ENCODE peak calls at places on chromosomes 11 and 22, in six cellular contexts. One of them, this sample, is unnamed.

GRCh38 chr11:119337581-119338317 is 2.9 kb downstream of the C1QTNF5 start:
- DNase-seq in substantia nigra: no peak
- DNase-seq in CD8-positive, alpha-beta memory T cell: no peak
- DNase-seq in type B pancreatic cell: no peak
- DNase-seq in D721Med: no peak
- DNase-seq in SK-N-SH: peak; percentile 74
- DNase-seq in this sample: no peak

GRCh38 chr11:130042093-130042591 is 27.6 kb upstream of the APLP2 start:
- DNase-seq in substantia nigra: no peak
- DNase-seq in CD8-positive, alpha-beta memory T cell: no peak
- DNase-seq in type B pancreatic cell: no peak
- DNase-seq in D721Med: no peak
- DNase-seq in SK-N-SH: no peak
- DNase-seq in this sample: no peak

GRCh38 chr11:66880484-66881211 is 23.8 kb downstream of the LRFN4 start:
- DNase-seq in substantia nigra: peak; percentile 74
- DNase-seq in CD8-positive, alpha-beta memory T cell: no peak
- DNase-seq in type B pancreatic cell: no peak
- DNase-seq in D721Med: no peak
- DNase-seq in SK-N-SH: peak; percentile 54
- DNase-seq in this sample: no peak

GRCh38 chr22:48356731-48357130 is 1470.9 kb downstream of the BRD1 start:
- DNase-seq in substantia nigra: no peak
- DNase-seq in CD8-positive, alpha-beta memory T cell: no peak
- DNase-seq in type B pancreatic cell: no peak
- DNase-seq in D721Med: no peak
- DNase-seq in SK-N-SH: no peak
- DNase-seq in this sample: no peak

GRCh38 chr22:19876941-19877625 is 22.4 kb upstream of the GNB1L start:
- DNase-seq in substantia nigra: no peak
- DNase-seq in CD8-positive, alpha-beta memory T cell: no peak
- DNase-seq in type B pancreatic cell: peak; percentile 68
- DNase-seq in D721Med: no peak
- DNase-seq in SK-N-SH: peak; percentile 39
- DNase-seq in this sample: no peak

GRCh38 chr22:33756508-33756949 is 163.7 kb downstream of the LARGE1 start:
- DNase-seq in substantia nigra: no peak
- DNase-seq in CD8-positive, alpha-beta memory T cell: no peak
- DNase-seq in type B pancreatic cell: no peak
- DNase-seq in D721Med: no peak
- DNase-seq in SK-N-SH: peak; percentile 14
- DNase-seq in this sample: peak; percentile 76

GRCh38 chr11:17985517-17985916 is 27.3 kb downstream of the SERGEF start:
- DNase-seq in substantia nigra: no peak
- DNase-seq in CD8-positive, alpha-beta memory T cell: no peak
- DNase-seq in type B pancreatic cell: no peak
- DNase-seq in D721Med: no peak
- DNase-seq in SK-N-SH: no peak
- DNase-seq in this sample: no peak

GRCh38 chr11:10623797-10624761 is 55.6 kb upstream of the LYVE1 start:
- DNase-seq in substantia nigra: no peak
- DNase-seq in CD8-positive, alpha-beta memory T cell: no peak
- DNase-seq in type B pancreatic cell: no peak
- DNase-seq in D721Med: no peak
- DNase-seq in SK-N-SH: peak; percentile 46
- DNase-seq in this sample: peak; percentile 81

GRCh38 chr11:85874265-85874664 is 19.1 kb downstream of the CCDC83 start:
- DNase-seq in substantia nigra: no peak
- DNase-seq in CD8-positive, alpha-beta memory T cell: no peak
- DNase-seq in type B pancreatic cell: no peak
- DNase-seq in D721Med: no peak
- DNase-seq in SK-N-SH: no peak
- DNase-seq in this sample: no peak

GRCh38 chr22:22201185-22201924 is 43.2 kb upstream of the VPREB1 start:
- DNase-seq in substantia nigra: no peak
- DNase-seq in CD8-positive, alpha-beta memory T cell: peak; percentile 23
- DNase-seq in type B pancreatic cell: no peak
- DNase-seq in D721Med: no peak
- DNase-seq in SK-N-SH: peak; percentile 63
- DNase-seq in this sample: peak; percentile 70

This sample was measured in WERI-Rb-1.